ENCODE peak calls at places on chromosomes 7 and 10, in five cellular contexts. U is H9, V is mesenchymal stem cell, D is neuronal stem cell, T is H1. I is an unnamed sample.

GRCh38 chr7:101606176-101606923 is 22.7 kb downstream of the MYL10 start:
- DNase-seq in D (no peak), T (no peak), V (no peak), U (no peak), I (peak)

GRCh38 chr7:12133865-12134264 is 77.2 kb upstream of the TMEM106B start:
- DNase-seq in U (no peak), D (no peak), V (no peak), T (no peak), I (no peak)

GRCh38 chr10:60101821-60102220 is 195.5 kb upstream of the CCDC6 start:
- DNase-seq in V (no peak), U (no peak), D (no peak), T (no peak), I (no peak)

GRCh38 chr7:9776900-9777299 is 1196.8 kb upstream of the PHF14 start:
- DNase-seq in T (no peak), D (peak), V (no peak), U (no peak), I (no peak)

GRCh38 chr7:101950450-101951119 is 133.2 kb downstream of the CUX1 start:
- DNase-seq in T (no peak), U (no peak), D (no peak), V (peak), I (peak)

GRCh38 chr7:107128217-107128616 is 40.6 kb upstream of the HBP1 start:
- DNase-seq in V (no peak), D (no peak), U (no peak), T (no peak), I (no peak)

GRCh38 chr7:17696422-17696821 is 243.9 kb downstream of the SNX13 start:
- DNase-seq in D (no peak), U (no peak), T (no peak), V (peak), I (no peak)

GRCh38 chr7:37987732-37988131 is 67.3 kb downstream of the EPDR1 start:
- DNase-seq in U (no peak), D (no peak), T (no peak), V (no peak), I (no peak)

GRCh38 chr7:17661982-17662585 is 278.2 kb downstream of the SNX13 start:
- DNase-seq in D (no peak), T (no peak), V (peak), U (no peak), I (no peak)

GRCh38 chr10:106147050-106147449 is 1017.5 kb downstream of the SORCS1 start:
- DNase-seq in D (peak), V (no peak), T (no peak), U (no peak), I (no peak)

GRCh38 chr7:105688617-105689016 is 107.3 kb upstream of the EFCAB10 start:
- DNase-seq in V (no peak), D (no peak), U (no peak), T (no peak), I (peak)

GRCh38 chr7:112103246-112103645 is 103.0 kb downstream of the DOCK4 start:
- DNase-seq in V (peak), T (no peak), U (no peak), D (no peak), I (no peak)

GRCh38 chr10:27247441-27247840 is 6.8 kb upstream of the ACBD5 start:
- DNase-seq in U (no peak), T (no peak), V (no peak), D (no peak), I (no peak)

GRCh38 chr7:2710901-2711551 is 23.0 kb downstream of the AMZ1 start:
- DNase-seq in T (no peak), U (no peak), V (no peak), D (no peak), I (no peak)

GRCh38 chr10:21364196-21365114 is 161.0 kb downstream of the SKIDA1 start:
- DNase-seq in V (peak), U (peak), T (peak), D (peak), I (peak)

GRCh38 chr10:104521901-104522827 is 118.9 kb upstream of the SORCS3 start:
- DNase-seq in U (no peak), T (no peak), D (no peak), V (no peak), I (no peak)

GRCh38 chr10:77165445-77166316 is 471.9 kb downstream of the KCNMA1 start:
- DNase-seq in V (peak), T (peak), U (peak), D (peak), I (peak)

GRCh38 chr7:74656421-74656910 is 1.1 kb upstream of the GTF2I start:
- DNase-seq in D (no peak), V (peak), T (no peak), U (peak), I (no peak)

GRCh38 chr10:60236869-60237524 is 152.7 kb downstream of the ANK3 start:
- DNase-seq in T (no peak), D (no peak), U (no peak), V (no peak), I (peak)

GRCh38 chr10:93873427-93874115 is 20.2 kb upstream of the SLC35G1 start:
- DNase-seq in U (no peak), V (peak), T (no peak), D (no peak), I (peak)

GRCh38 chr7:128270799-128271411 is 29.8 kb downstream of the LEP start:
- DNase-seq in D (no peak), U (peak), V (no peak), T (peak), I (no peak)

GRCh38 chr10:59894114-59894513 is 12.2 kb downstream of the CCDC6 start:
- DNase-seq in D (no peak), V (no peak), U (no peak), T (no peak), I (no peak)

GRCh38 chr10:46543379-46544014 is 13.0 kb downstream of the GPRIN2 start:
- DNase-seq in T (no peak), D (no peak), V (no peak), U (no peak), I (no peak)

GRCh38 chr7:46100521-46100920 is 179.4 kb upstream of the IGFBP3 start:
- DNase-seq in U (no peak), D (no peak), T (no peak), V (peak), I (no peak)

GRCh38 chr7:27108390-27109127 is 6.1 kb upstream of the HOXA2 start:
- DNase-seq in D (no peak), U (peak), V (peak), T (peak), I (no peak)

GRCh38 chr7:54664235-54665228 is 94.5 kb downstream of the SEC61G start:
- DNase-seq in U (peak), T (peak), V (peak), D (peak), I (peak)

GRCh38 chr10:101091546-101092290 is 29.9 kb downstream of the KAZALD1 start:
- DNase-seq in U (no peak), V (no peak), T (no peak), D (no peak), I (no peak)

GRCh38 chr10:95260909-95261552 is 29.8 kb downstream of the PDLIM1 start:
- DNase-seq in T (peak), U (no peak), D (no peak), V (peak), I (no peak)

GRCh38 chr10:110413903-110414562 is 83.7 kb upstream of the DUSP5 start:
- DNase-seq in T (no peak), V (no peak), U (no peak), D (no peak), I (no peak)

GRCh38 chr7:120724448-120724847 is 133.5 kb downstream of the TSPAN12 start:
- DNase-seq in V (no peak), D (no peak), T (no peak), U (no peak), I (peak)

GRCh38 chr7:98755138-98755898 is 114.5 kb downstream of the TMEM130 start:
- DNase-seq in V (no peak), U (peak), T (peak), D (no peak), I (no peak)

DNA sequence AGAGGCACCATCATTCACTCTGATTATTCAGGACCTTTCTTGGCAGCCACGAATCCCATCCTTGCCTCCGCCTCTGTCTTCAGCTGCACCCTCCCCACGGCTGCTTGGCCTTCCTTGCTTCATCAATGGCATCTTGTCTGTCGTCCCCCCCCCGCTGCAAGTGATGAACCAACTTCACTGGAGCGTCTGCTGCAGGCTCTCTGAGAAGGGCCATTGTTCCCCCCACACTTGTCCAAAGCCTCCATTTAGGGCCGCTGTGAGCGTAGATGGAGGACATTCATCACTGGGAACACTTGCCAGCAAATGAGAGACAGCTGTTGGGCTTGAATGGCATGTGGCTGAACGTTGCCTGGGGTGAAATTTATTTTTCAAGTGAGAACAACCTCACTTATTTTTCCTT is 20.1 kb downstream of the AFAP1L2 start:
- DNase-seq in T (no peak), D (no peak), U (no peak), V (no peak), I (no peak)
- H3K27ac ChIP-seq in T (no peak), D (no peak), U (no peak), V (no peak), I (no peak)

GRCh38 chr7:75965617-75966016 is 28.8 kb downstream of the TMEM120A start:
- DNase-seq in T (no peak), D (no peak), U (no peak), V (no peak), I (no peak)
- H2BK12ac ChIP-seq in T (no peak), D (no peak), U (no peak), V (no peak), I (no peak)

GRCh38 chr7:157299317-157299612 is 37.5 kb upstream of the DNAJB6 start:
- DNase-seq in D (no peak), U (no peak), T (no peak), V (no peak), I (no peak)
- H3K27ac ChIP-seq in D (no peak), U (no peak), T (no peak), V (no peak), I (no peak)

GRCh38 chr7:42479452-42480303 is 242.7 kb upstream of the GLI3 start:
- DNase-seq in T (no peak), D (no peak), U (no peak), V (peak), I (no peak)

GRCh38 chr7:42476255-42476654 is 239.2 kb upstream of the GLI3 start:
- DNase-seq in V (no peak), T (no peak), D (no peak), U (no peak), I (no peak)

GRCh38 chr7:42478717-42479116 is 241.7 kb upstream of the GLI3 start:
- DNase-seq in V (no peak), U (no peak), T (no peak), D (no peak), I (no peak)

GRCh38 chr7:42485171-42485838 is 248.3 kb upstream of the GLI3 start:
- DNase-seq in T (no peak), V (peak), U (no peak), D (no peak), I (no peak)

DNA sequence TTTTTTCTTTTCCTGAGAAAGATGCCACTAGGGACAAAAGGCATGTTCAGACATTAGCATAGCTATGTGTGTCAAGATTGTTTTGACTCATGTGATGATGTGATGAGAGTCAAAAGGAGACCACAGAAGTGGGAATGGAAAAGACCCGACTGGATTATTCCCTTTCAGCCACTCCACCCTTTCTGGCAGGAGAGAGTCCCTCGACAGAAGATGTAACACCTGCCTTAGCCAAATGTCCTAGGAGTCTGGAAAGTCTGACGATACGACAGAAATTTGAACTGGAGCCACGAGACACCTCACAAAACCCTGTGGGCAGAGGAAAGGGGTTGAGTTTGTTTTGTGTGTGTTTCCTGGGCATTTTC is 243.3 kb upstream of the GLI3 start:
- DNase-seq in D (no peak), T (no peak), U (no peak), V (no peak), I (no peak)
- H2BK12ac ChIP-seq in D (no peak), T (no peak), U (no peak), V (peak), I (no peak)

GRCh38 chr10:74987339-74988054 is 124.0 kb upstream of the SAMD8 start:
- DNase-seq in T (no peak), V (no peak), D (no peak), U (no peak), I (no peak)
- H3K27ac ChIP-seq in T (no peak), V (no peak), D (no peak), U (no peak), I (no peak)

DNA sequence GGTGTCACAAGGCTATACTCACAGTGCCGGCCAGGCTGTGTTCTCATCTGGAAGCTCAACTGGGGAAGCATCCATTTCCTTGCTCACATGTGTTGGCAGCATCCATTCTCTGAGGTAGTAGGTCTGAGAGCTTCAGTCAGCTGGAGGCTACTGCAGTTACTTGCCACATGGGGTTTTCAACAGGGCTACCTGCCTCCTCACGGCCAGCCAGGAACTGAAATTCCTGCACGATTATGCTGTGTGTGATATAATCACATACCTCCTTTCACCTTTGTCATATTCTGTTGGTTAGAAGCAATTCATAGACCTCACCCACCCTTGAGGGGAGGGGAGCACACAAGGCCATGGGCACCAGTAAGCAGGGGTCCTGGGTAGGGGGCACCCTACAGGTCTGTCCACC is 37.4 kb downstream of the PYROXD2 start:
- DNase-seq in T (no peak), V (no peak), D (no peak), U (no peak), I (peak)
- H2BK12ac ChIP-seq in T (no peak), V (no peak), D (no peak), U (no peak), I (no peak)

I was measured in trophoblast cell.